ENCODE peak calls at places on chromosome 19, in five cellular contexts. J is GM12878, A is cardiac muscle cell, M is brain microvascular endothelial cell, O is AG04450. X is an unnamed sample.

GRCh38 chr19:39588066-39588465 is 14.3 kb upstream of the LGALS13 start:
- DNase-seq in J (no peak), A (no peak), M (no peak), O (no peak), X (no peak)

GRCh38 chr19:40596608-40597328 is 4.4 kb upstream of the LTBP4 start:
- DNase-seq in J (no peak), A (peak), M (no peak), O (no peak), X (peak)

GRCh38 chr19:57263244-57263643 is 17.0 kb upstream of the ZNF460 start:
- DNase-seq in J (no peak), A (no peak), M (no peak), O (no peak), X (no peak)

GRCh38 chr19:49881672-49882394 is 4.3 kb downstream of the TBC1D17 start:
- DNase-seq in J (no peak), A (no peak), M (no peak), O (no peak), X (no peak)

GRCh38 chr19:1251233-1251502 is 2.8 kb downstream of the MIDN start:
- DNase-seq in J (no peak), A (peak), M (peak), O (no peak), X (no peak)

GRCh38 chr19:29528350-29528945 is 2.7 kb downstream of the VSTM2B start:
- DNase-seq in J (peak), A (peak), M (peak), O (peak), X (peak)

GRCh38 chr19:19445288-19445687 is 39.8 kb downstream of the GATAD2A start:
- DNase-seq in J (no peak), A (no peak), M (no peak), O (no peak), X (no peak)

GRCh38 chr19:48603850-48604249 is 2.7 kb upstream of the SPACA4 start:
- DNase-seq in J (no peak), A (no peak), M (no peak), O (no peak), X (no peak)

GRCh38 chr19:19405919-19406877 is 723 bp downstream of the GATAD2A start:
- DNase-seq in J (no peak), A (peak), M (no peak), O (no peak), X (peak)

GRCh38 chr19:48660854-48661731 is 11.7 kb downstream of the NTN5 start:
- DNase-seq in J (peak), A (peak), M (peak), O (no peak), X (peak)

GRCh38 chr19:53818756-53819155 is 5.4 kb downstream of the NLRP12 start:
- DNase-seq in J (no peak), A (no peak), M (no peak), O (no peak), X (no peak)

GRCh38 chr19:18401580-18402112 is 4.2 kb upstream of the LRRC25 start:
- DNase-seq in J (no peak), A (peak), M (peak), O (no peak), X (peak)

GRCh38 chr19:16036941-16037340 is 39.4 kb upstream of the TPM4 start:
- DNase-seq in J (no peak), A (no peak), M (no peak), O (no peak), X (no peak)

GRCh38 chr19:40224342-40225148 is 1.9 kb downstream of the CCNP start:
- DNase-seq in J (no peak), A (no peak), M (no peak), O (no peak), X (no peak)

GRCh38 chr19:19056636-19057275 is 7.0 kb upstream of the SLC25A42 start:
- DNase-seq in J (no peak), A (no peak), M (no peak), O (no peak), X (no peak)

GRCh38 chr19:18157465-18158063 is 4.6 kb downstream of the PIK3R2 start:
- DNase-seq in J (no peak), A (no peak), M (no peak), O (no peak), X (no peak)

GRCh38 chr19:38812004-38812840 is 523 bp downstream of the LGALS4 start:
- DNase-seq in J (no peak), A (no peak), M (no peak), O (no peak), X (no peak)

GRCh38 chr19:535017-535835 is 3.7 kb downstream of the CDC34 start:
- DNase-seq in J (no peak), A (no peak), M (no peak), O (no peak), X (no peak)

GRCh38 chr19:32566246-32566830 is 14.7 kb upstream of the PDCD5 start:
- DNase-seq in J (no peak), A (peak), M (peak), O (no peak), X (peak)

GRCh38 chr19:661427-662196 is 1.4 kb downstream of the RNF126 start:
- DNase-seq in J (no peak), A (no peak), M (no peak), O (no peak), X (peak)

GRCh38 chr19:18479964-18480723 is 41.7 kb downstream of the ELL start:
- DNase-seq in J (no peak), A (peak), M (no peak), O (no peak), X (peak)

GRCh38 chr19:16888629-16889371 is at the start of gene F2RL3:
- DNase-seq in J (no peak), A (peak), M (peak), O (no peak), X (peak)

GRCh38 chr19:1748115-1748702 is 5.1 kb upstream of the ONECUT3 start:
- DNase-seq in J (no peak), A (no peak), M (no peak), O (no peak), X (no peak)

GRCh38 chr19:48859711-48860572 is 8.5 kb downstream of the PLEKHA4 start:
- DNase-seq in J (no peak), A (no peak), M (no peak), O (no peak), X (no peak)

GRCh38 chr19:42396248-42396541 is 6.1 kb upstream of the CNFN start:
- DNase-seq in J (no peak), A (peak), M (no peak), O (no peak), X (no peak)

GRCh38 chr19:39038098-39038497 is 5.7 kb upstream of the FBXO27 start:
- DNase-seq in J (no peak), A (peak), M (peak), O (no peak), X (peak)

GRCh38 chr19:723247-723646 is 14.5 kb downstream of the PALM start:
- DNase-seq in J (no peak), A (no peak), M (no peak), O (no peak), X (no peak)

GRCh38 chr19:6529351-6529750 is 1.5 kb upstream of the TNFSF9 start:
- DNase-seq in J (no peak), A (no peak), M (no peak), O (no peak), X (no peak)

GRCh38 chr19:6529937-6530384 is 865 bp upstream of the TNFSF9 start:
- DNase-seq in J (no peak), A (no peak), M (no peak), O (no peak), X (no peak)

GRCh38 chr19:6530385-6531162 is at the start of gene TNFSF9:
- DNase-seq in J (no peak), A (peak), M (peak), O (peak), X (peak)

GRCh38 chr19:6527893-6528543 is 2.8 kb upstream of the TNFSF9 start:
- DNase-seq in J (peak), A (no peak), M (no peak), O (no peak), X (no peak)

DNA sequence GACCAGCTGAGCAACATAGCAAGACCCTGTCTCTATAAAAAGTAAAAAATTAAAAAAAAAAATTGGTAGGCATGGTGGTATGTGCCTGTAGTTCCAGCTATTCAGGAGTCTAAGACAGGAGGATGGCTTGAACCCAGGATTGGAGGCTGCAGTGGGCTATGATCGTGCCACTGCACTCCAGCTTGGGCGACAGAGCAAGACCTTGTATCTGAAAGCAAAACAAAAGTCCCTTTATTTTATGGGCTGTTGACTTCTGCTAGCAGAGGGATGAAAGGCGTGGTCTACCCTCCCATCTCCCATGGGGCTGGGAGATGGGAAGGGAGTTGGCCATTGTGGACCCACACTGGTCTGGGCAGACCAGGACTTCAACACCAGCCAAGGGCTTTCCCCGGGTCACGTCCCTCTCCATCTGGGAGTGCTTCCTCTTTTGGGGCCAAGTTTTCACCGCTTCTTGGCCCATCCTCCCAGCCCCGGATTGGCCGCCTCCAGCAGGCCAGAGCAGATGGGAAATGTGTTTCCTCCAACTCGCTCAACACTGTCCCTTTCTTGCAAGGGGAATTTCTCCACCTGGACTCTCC is 2.2 kb upstream of the TNFSF9 start:
- DNase-seq in J (no peak), A (peak), M (no peak), O (no peak), X (no peak)
- H3K4me3 ChIP-seq in J (peak), A (no peak), M (no peak), O (no peak), X (no peak)

DNA sequence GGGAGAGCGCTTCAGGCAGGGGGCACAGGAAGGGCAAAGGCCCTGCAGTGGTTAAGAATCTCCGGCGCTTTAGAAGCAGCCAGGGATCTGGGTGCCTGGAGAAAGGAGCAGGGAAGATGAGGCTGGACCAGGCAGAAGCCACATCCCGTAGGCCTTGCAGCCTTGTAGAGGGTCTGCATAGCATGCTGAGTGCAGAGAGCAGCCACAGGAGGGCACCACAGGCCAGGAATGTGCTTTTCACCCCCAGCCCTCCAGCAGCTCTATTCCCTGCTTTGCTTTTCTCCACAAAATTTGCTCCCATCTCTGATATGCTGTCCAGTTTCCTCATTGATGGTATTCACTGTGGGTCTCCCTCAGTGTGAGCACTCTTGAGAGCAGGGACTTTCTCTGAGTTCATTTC is 5.7 kb downstream of the WDR62 start:
- DNase-seq in J (no peak), A (peak), M (peak), O (peak), X (peak)
- TF ChIP-seq CTCF in J (peak), A (peak), M (peak), O (peak), X (peak)

GRCh38 chr19:45472557-45473365 is 5.0 kb downstream of the FOSB start:
- DNase-seq in J (no peak), A (peak), M (no peak), O (no peak), X (no peak)

GRCh38 chr19:45471866-45472556 is 4.2 kb downstream of the FOSB start:
- DNase-seq in J (no peak), A (peak), M (no peak), O (no peak), X (no peak)

GRCh38 chr19:45469835-45470146 is 2.0 kb downstream of the FOSB start:
- DNase-seq in J (no peak), A (no peak), M (no peak), O (no peak), X (peak)

GRCh38 chr19:45470147-45471081 is 2.6 kb downstream of the FOSB start:
- DNase-seq in J (no peak), A (peak), M (peak), O (no peak), X (peak)

DNA sequence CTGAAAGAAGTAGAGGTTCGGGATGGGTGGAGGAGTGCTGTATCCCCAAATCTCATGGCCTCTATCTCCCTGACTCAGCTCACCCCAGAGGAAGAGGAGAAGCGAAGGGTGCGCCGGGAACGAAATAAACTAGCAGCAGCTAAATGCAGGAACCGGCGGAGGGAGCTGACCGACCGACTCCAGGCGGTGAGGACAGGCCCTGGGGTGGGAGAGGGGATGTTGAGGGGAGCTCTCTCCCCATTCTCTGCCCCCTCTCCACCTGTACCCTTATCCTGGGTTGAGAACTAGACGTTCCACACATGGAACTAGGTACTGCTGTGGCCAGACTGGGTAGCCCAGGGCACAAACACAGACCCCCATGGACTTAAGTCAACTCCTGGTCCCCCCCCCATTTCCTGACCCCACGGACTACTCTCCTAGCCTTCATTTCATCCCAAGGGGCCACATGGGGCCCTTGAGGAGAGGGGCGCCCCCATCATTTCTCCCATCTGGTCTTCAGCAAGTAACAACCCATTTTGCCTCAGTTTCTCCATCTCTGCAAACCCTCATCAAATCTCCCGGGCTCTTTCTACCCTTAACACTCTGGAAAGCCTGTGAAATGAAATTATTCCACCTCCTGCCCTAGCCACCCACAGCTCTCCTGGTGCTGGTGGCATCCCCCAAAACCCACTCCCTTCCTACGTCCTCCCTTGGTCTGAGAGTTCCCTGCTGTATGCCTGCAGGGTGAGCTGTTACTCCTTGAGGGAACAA is 3.5 kb downstream of the FOSB start:
- DNase-seq in J (no peak), A (peak), M (no peak), O (no peak), X (no peak)
- H3K4me3 ChIP-seq in J (no peak), A (no peak), M (no peak), O (no peak), X (no peak)

GRCh38 chr19:43595999-43596841 is at the start of the genes IRGQ and ZNF576:
- DNase-seq in J (peak), A (peak), M (peak), O (peak), X (peak)
- TF ChIP-seq CTCF in J (peak), A (no peak), M (no peak), O (peak), X (no peak)

GRCh38 chr19:13026478-13026999 is 31.3 kb downstream of the NFIX start:
- DNase-seq in J (no peak), A (peak), M (no peak), O (no peak), X (peak)

GRCh38 chr19:13025819-13026477 is 30.7 kb downstream of the NFIX start:
- DNase-seq in J (no peak), A (no peak), M (no peak), O (no peak), X (no peak)

GRCh38 chr19:13027557-13027956 is 32.3 kb downstream of the NFIX start:
- DNase-seq in J (no peak), A (no peak), M (no peak), O (no peak), X (no peak)

GRCh38 chr19:13028027-13028426 is 32.8 kb downstream of the NFIX start:
- DNase-seq in J (no peak), A (no peak), M (no peak), O (no peak), X (no peak)

DNA sequence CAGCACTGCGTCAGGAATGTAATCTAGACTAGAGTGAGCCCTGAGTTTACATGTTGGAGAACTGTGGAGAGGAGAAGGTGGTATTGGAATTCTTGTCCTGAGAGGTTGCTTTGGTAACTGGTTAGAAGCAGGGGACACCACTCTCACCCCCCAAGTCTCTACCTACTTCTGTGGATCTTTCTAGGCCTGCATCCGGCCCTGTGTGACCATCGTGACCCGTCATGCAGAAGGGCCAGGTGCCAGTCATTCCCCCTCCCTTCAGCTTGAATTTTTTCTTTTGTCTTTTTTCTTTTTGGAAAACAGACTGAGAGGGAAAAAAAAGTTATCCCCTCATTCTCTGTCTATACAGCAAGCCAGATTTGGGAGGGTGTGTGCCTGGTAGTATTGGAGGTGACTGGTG is 31.8 kb downstream of the NFIX start:
- DNase-seq in J (no peak), A (no peak), M (no peak), O (no peak), X (no peak)
- H3K4me3 ChIP-seq in J (no peak), A (no peak), M (no peak), O (peak), X (peak)

X was measured in foreskin fibroblast.